ENCODE peak calls at places on chromosome 1, in ten cellular contexts. N is CD4-positive, alpha-beta memory T cell; R is fibroblast of the aortic adventitia; Q is amniotic epithelial cell; K is GM03348; A is iPS-NIHi11; P is activated T-helper 1 cell treated with Interleukin-2 at 50 U/mL for 16 hours; G is nucleus accumbens; L is T follicular helper cell; J is neural progenitor cell. B is an unnamed sample.

GRCh38 chr1:12438349-12438924 is 179.6 kb downstream of the DHRS3 start:
- DNase-seq in P (peak; percentile 23), A (no peak), L (no peak), G (no peak), J (no peak), R (no peak), Q (no peak), N (peak; percentile 58), K (no peak), B (no peak)

GRCh38 chr1:95793893-95794292 is 559.9 kb downstream of the RWDD3 start:
- DNase-seq in A (peak; percentile 34), J (peak; percentile 40), K (no peak), L (no peak), P (no peak), R (no peak), Q (no peak), G (no peak), N (no peak), B (no peak)

GRCh38 chr1:160189649-160190625 is at the start of gene CASQ1:
- DNase-seq in N (no peak), L (no peak), J (no peak), R (peak; percentile 50), Q (no peak), G (no peak), P (no peak), A (no peak), K (peak; percentile 62), B (no peak)

GRCh38 chr1:60989745-60990718 is 92.3 kb upstream of the NFIA start:
- DNase-seq in Q (peak; percentile 43), R (peak; percentile 96), P (no peak), J (no peak), A (no peak), N (no peak), G (no peak), K (peak; percentile 84), L (no peak), B (no peak)

GRCh38 chr1:242425232-242425631 is 99.3 kb downstream of the PLD5 start:
- DNase-seq in Q (peak; percentile 18), J (no peak), P (no peak), L (no peak), N (no peak), K (no peak), R (no peak), G (no peak), A (no peak), B (no peak)

GRCh38 chr1:212749924-212750535 is 41.5 kb downstream of the NSL1 start:
- DNase-seq in A (peak; percentile 75), L (no peak), Q (peak; percentile 59), K (peak; percentile 84), G (no peak), N (peak; percentile 18), J (peak; percentile 70), R (peak; percentile 89), P (no peak), B (no peak)

GRCh38 chr1:156584813-156585212 is 5.3 kb downstream of the TTC24 start:
- DNase-seq in R (no peak), Q (no peak), L (no peak), G (no peak), J (peak; percentile 50), P (no peak), A (peak; percentile 75), K (no peak), N (no peak), B (no peak)

GRCh38 chr1:214967865-214968575 is 114.5 kb upstream of the KCNK2 start:
- DNase-seq in G (no peak), R (peak; percentile 65), Q (peak; percentile 40), J (no peak), K (peak; percentile 48), N (no peak), A (no peak), P (no peak), L (no peak), B (no peak)

GRCh38 chr1:64231153-64231552 is 27.7 kb downstream of the UBE2U start:
- DNase-seq in K (no peak), A (no peak), P (no peak), G (no peak), J (no peak), R (no peak), N (no peak), Q (no peak), L (no peak), B (no peak)

GRCh38 chr1:41629571-41629970 is 145.1 kb upstream of the EDN2 start:
- DNase-seq in P (no peak), A (no peak), R (peak; percentile 25), L (no peak), J (no peak), Q (peak; percentile 89), K (peak; percentile 61), N (no peak), G (no peak), B (no peak)

GRCh38 chr1:53372501-53372951 is 44.7 kb upstream of the LRP8 start:
- DNase-seq in P (no peak), A (no peak), J (no peak), G (no peak), L (no peak), K (no peak), R (no peak), N (no peak), Q (no peak), B (no peak)

B was measured in activated B cell treated with CpG ODN at 0.5 μM for 24 hours.